ENCODE peak calls at places on chromosomes 11 and 22, in four cellular contexts. P is GM12878, V is K562, L is HepG2. I is an unnamed sample.

GRCh38 chr11:34236572-34236971 is 121.2 kb downstream of the ABTB2 start:
- DNase-seq in P (no peak), V (peak; percentile 79), L (no peak), I (no peak)

GRCh38 chr11:133343951-133344350 is 188.3 kb downstream of the OPCML start:
- DNase-seq in P (no peak), V (no peak), L (no peak), I (no peak)

GRCh38 chr22:42662114-42663021 is 13.2 kb upstream of the CYB5R3 start:
- DNase-seq in P (no peak), V (peak; percentile 75), L (no peak), I (peak; percentile 90)

GRCh38 chr11:1765871-1766718 is 2.4 kb upstream of the CTSD start:
- DNase-seq in P (no peak), V (peak; percentile 25), L (no peak), I (no peak)

GRCh38 chr11:64251986-64252837 is 882 bp downstream of the PLCB3 start:
- DNase-seq in P (no peak), V (peak; percentile 80), L (no peak), I (no peak)

GRCh38 chr22:36964110-36964509 is 50.7 kb downstream of the CSF2RB start:
- DNase-seq in P (no peak), V (no peak), L (no peak), I (no peak)

GRCh38 chr11:30553521-30554110 is 32.5 kb downstream of the MPPED2 start:
- DNase-seq in P (no peak), V (no peak), L (no peak), I (no peak)

GRCh38 chr11:78940500-78941225 is 366.0 kb upstream of the NARS2 start:
- DNase-seq in P (no peak), V (no peak), L (peak; percentile 10), I (no peak)

GRCh38 chr11:131609921-131610320 is 239.5 kb downstream of the NTM start:
- DNase-seq in P (no peak), V (no peak), L (no peak), I (no peak)

GRCh38 chr11:131614514-131615085 is 244.2 kb downstream of the NTM start:
- DNase-seq in P (no peak), V (no peak), L (no peak), I (no peak)

GRCh38 chr11:131612576-131612975 is 242.2 kb downstream of the NTM start:
- DNase-seq in P (no peak), V (no peak), L (no peak), I (no peak)

GRCh38 chr11:131606936-131607335 is 236.5 kb downstream of the NTM start:
- DNase-seq in P (no peak), V (no peak), L (no peak), I (no peak)

DNA sequence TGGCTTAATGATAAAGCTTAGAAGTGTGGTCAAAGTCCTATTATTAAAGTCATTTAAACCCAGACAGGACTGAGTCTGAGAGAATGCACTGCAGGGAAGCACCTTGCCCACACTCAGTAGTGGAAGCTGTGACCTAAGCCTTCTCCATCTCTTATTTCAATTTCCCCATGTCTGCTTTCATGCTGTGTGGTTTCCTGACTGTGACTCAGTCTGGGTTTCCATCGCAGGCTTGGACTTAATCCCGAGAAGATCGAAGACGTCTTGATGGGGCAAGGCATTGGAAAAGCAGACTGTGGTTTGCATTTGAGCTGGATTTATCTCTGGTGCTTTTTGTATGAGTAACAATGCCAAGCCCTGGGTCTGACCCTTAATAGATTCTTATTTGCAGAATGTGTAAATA is 238.9 kb downstream of the NTM start:
- DNase-seq in P (no peak), V (no peak), L (no peak), I (no peak)
- TF ChIP-seq FOXM1 in P (no peak), V (no peak), L (no peak), I (no peak)

GRCh38 chr22:33221566-33221965 is 163.4 kb upstream of the SYN3 start:
- DNase-seq in P (no peak), V (no peak), L (no peak), I (no peak)
- TF ChIP-seq TARDBP in P (no peak), V (no peak), L (no peak), I (no peak)

GRCh38 chr11:65894034-65894591 is 3.6 kb downstream of the CCDC85B start:
- DNase-seq in P (no peak), V (no peak), L (no peak), I (no peak)
- TF ChIP-seq FOXM1 in P (no peak), V (no peak), L (no peak), I (no peak)

GRCh38 chr11:36273110-36273509 is 16.1 kb downstream of the COMMD9 start:
- DNase-seq in P (no peak), V (no peak), L (no peak), I (no peak)
- TF ChIP-seq TARDBP in P (no peak), V (no peak), L (no peak), I (no peak)

DNA sequence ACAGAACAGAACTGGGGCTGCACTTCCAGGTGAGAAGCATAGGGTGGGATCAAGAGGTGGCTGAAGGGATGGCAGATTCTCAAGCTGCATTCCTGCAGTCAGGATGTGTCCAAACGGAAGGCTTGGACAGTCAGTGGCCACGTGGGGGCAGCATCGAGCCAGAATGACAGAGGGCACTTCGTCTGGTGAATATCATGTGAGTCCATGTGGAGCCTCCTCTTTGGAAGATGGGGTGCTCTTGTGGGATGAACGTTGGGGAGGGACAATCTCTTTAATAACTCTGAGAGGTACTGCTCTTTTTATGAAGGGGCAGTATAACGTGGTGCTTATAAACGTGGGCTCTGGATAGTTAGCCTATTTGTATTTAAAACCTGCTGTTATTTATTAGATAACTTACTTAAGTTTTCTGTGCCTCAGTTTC is 154.9 kb upstream of the NAV2 start:
- DNase-seq in P (no peak), V (peak; percentile 80), L (peak; percentile 61), I (peak; percentile 74)
- TF ChIP-seq FOXM1 in P (no peak), V (no peak), L (no peak), I (no peak)

GRCh38 chr11:75142714-75143419 is 8.0 kb upstream of the SLCO2B1 start:
- DNase-seq in P (peak; percentile 55), V (peak; percentile 91), L (peak; percentile 72), I (no peak)
- TF ChIP-seq TARDBP in P (no peak), V (no peak), L (no peak), I (no peak)

DNA sequence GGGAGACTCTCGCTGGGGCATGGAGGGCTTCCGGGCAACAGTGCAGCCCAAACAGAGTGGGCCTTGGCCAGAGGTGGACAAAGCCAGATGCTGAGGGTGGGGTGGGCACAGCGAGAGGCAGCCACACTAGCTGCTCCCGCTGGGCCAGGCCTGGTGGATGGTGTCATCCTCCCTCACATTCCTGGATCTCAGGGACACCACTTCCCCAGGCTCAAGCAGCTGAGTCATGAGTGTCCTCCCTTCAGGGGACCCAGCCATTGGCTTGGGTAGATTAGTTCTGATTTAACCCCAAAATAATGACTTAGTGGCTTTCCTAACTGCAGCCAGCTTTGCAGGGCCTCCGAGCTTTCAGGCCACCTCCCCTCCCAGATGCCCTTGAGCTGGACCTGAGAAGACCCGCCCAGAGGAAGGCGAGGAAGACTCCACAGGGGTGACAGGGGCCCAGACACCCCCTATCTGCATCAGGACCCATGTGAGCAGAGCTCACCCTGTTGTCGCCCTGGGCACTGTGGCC is 25.9 kb upstream of the WNT7B start:
- DNase-seq in P (no peak), V (no peak), L (no peak), I (no peak)
- TF ChIP-seq FOXM1 in P (no peak), V (no peak), L (no peak), I (no peak)